ENCODE peak calls at places on chromosome 7, in ten cellular contexts. H is WTC11; U is stimulated activated CD4-positive, alpha-beta T cell treated with anti-CD3 and anti-CD28 coated beads, Interleukin-2, amount 100 ng/mL, for 48 hours; L is right atrium auricular region; N is C1 segment of cervical spinal cord; X is neuronal stem cell; M is dermis microvascular lymphatic vessel endothelial cell; K is cardiac muscle cell; Q is A549; T is GM03348. C is an unnamed sample.

GRCh38 chr7:44057849-44058758 is 7.3 kb downstream of the PGAM2 start:
- DNase-seq in Q (no peak), L (no peak), H (no peak), U (no peak), M (no peak), X (no peak), N (no peak), K (no peak), T (no peak), C (no peak)

GRCh38 chr7:97022451-97023306 is 2.0 kb downstream of the DLX5 start:
- DNase-seq in H (no peak), X (peak; percentile 31), Q (no peak), K (no peak), U (no peak), M (no peak), T (no peak), N (no peak), L (no peak), C (no peak)

GRCh38 chr7:3551536-3551935 is 250.5 kb downstream of the SDK1 start:
- DNase-seq in Q (no peak), X (no peak), H (no peak), T (no peak), U (no peak), L (no peak), N (no peak), M (no peak), K (no peak), C (no peak)

GRCh38 chr7:67791918-67792317 is 795.3 kb downstream of the TYW1 start:
- DNase-seq in K (no peak), T (no peak), X (no peak), L (no peak), M (no peak), N (no peak), H (no peak), U (no peak), Q (no peak), C (no peak)

GRCh38 chr7:30970594-30971094 is 6.9 kb downstream of the GHRHR start:
- DNase-seq in T (peak; percentile 4), Q (no peak), H (peak; percentile 40), M (no peak), L (peak; percentile 53), N (no peak), K (peak; percentile 13), X (no peak), U (no peak), C (no peak)

GRCh38 chr7:3245077-3245476 is 56.0 kb upstream of the SDK1 start:
- DNase-seq in L (no peak), X (no peak), N (no peak), H (no peak), K (no peak), U (no peak), Q (no peak), T (no peak), M (no peak), C (no peak)

GRCh38 chr7:101856488-101857357 is 39.3 kb downstream of the CUX1 start:
- DNase-seq in Q (peak; percentile 99), T (peak; percentile 88), N (peak; percentile 63), U (peak; percentile 69), X (no peak), K (peak; percentile 88), H (peak; percentile 26), L (peak; percentile 93), M (peak; percentile 78), C (no peak)

GRCh38 chr7:117810642-117811512 is 62.4 kb downstream of the CTTNBP2 start:
- DNase-seq in T (no peak), M (no peak), H (peak; percentile 41), L (no peak), K (no peak), N (no peak), X (no peak), Q (no peak), U (no peak), C (no peak)

GRCh38 chr7:5682889-5683670 is 98.4 kb downstream of the RNF216 start:
- DNase-seq in X (no peak), U (no peak), L (no peak), K (no peak), N (no peak), Q (no peak), T (no peak), H (no peak), M (no peak), C (no peak)

GRCh38 chr7:147029935-147030334 is 913.3 kb downstream of the CNTNAP2 start:
- DNase-seq in U (no peak), H (no peak), N (no peak), M (no peak), Q (no peak), L (no peak), K (no peak), T (no peak), X (no peak), C (no peak)

GRCh38 chr7:31059551-31059950 is 7.4 kb downstream of the ADCYAP1R1 start:
- DNase-seq in X (no peak), H (peak; percentile 76), Q (no peak), N (no peak), U (no peak), L (no peak), K (no peak), M (no peak), T (no peak), C (no peak)

C was measured in type B pancreatic cell.